ENCODE peak calls at places on chromosome 21, in seven cellular contexts. Z is lower leg skin, F is aorta, C is ACHN, H is B cell, A is fibroblast of mammary gland, J is epithelial cell of prostate. P is an unnamed sample.

GRCh38 chr21:25636727-25637126 is 2.3 kb upstream of the JAM2 start:
- DNase-seq in A (peak), H (no peak), C (no peak), Z (no peak), J (no peak), F (no peak), P (peak)

GRCh38 chr21:44952929-44953627 is 13.2 kb downstream of the SLX9 start:
- DNase-seq in A (no peak), H (no peak), C (no peak), J (no peak), Z (no peak), F (peak), P (no peak)

GRCh38 chr21:26070822-26071425 is 99.6 kb downstream of the APP start:
- DNase-seq in J (no peak), F (no peak), H (peak), C (peak), Z (no peak), A (peak), P (peak)

GRCh38 chr21:29365636-29366305 is 67.0 kb downstream of the BACH1 start:
- DNase-seq in C (no peak), A (no peak), F (no peak), H (no peak), J (no peak), Z (no peak), P (no peak)

GRCh38 chr21:45381865-45382697 is 22.9 kb upstream of the COL18A1 start:
- DNase-seq in H (no peak), F (peak), J (no peak), C (no peak), Z (peak), A (no peak), P (no peak)

GRCh38 chr21:16196521-16197208 is 466.9 kb downstream of the USP25 start:
- DNase-seq in Z (no peak), C (no peak), F (no peak), H (no peak), J (no peak), A (peak), P (peak)

GRCh38 chr21:21074305-21074704 is 76.1 kb downstream of the NCAM2 start:
- DNase-seq in J (no peak), C (no peak), Z (no peak), F (no peak), H (no peak), A (no peak), P (no peak)

GRCh38 chr21:44791993-44792392 is 9.6 kb downstream of the UBE2G2 start:
- DNase-seq in Z (no peak), F (no peak), H (no peak), J (no peak), C (no peak), A (no peak), P (no peak)

GRCh38 chr21:35102488-35103407 is 53.6 kb upstream of the RUNX1 start:
- DNase-seq in F (peak), A (no peak), H (peak), J (no peak), Z (peak), C (no peak), P (no peak)

GRCh38 chr21:45056505-45056904 is 17.9 kb upstream of the ADARB1 start:
- DNase-seq in Z (peak), A (no peak), F (no peak), C (no peak), H (no peak), J (no peak), P (no peak)

GRCh38 chr21:42448683-42449082 is 45.0 kb downstream of the UBASH3A start:
- DNase-seq in F (no peak), C (no peak), H (no peak), A (no peak), Z (no peak), J (no peak), P (no peak)

GRCh38 chr21:34021726-34022125 is 51.7 kb upstream of the MRPS6 start:
- DNase-seq in Z (no peak), J (no peak), F (no peak), A (no peak), H (no peak), C (no peak), P (no peak)

GRCh38 chr21:15638856-15639549 is 90.8 kb upstream of the USP25 start:
- DNase-seq in F (no peak), A (no peak), J (no peak), C (no peak), Z (no peak), H (no peak), P (no peak)

GRCh38 chr21:45420061-45420521 is 15.1 kb downstream of the COL18A1 start:
- DNase-seq in H (no peak), J (no peak), F (peak), Z (no peak), A (no peak), C (no peak), P (no peak)

GRCh38 chr21:46149205-46149901 is 6.0 kb downstream of the FTCD start:
- DNase-seq in Z (no peak), A (no peak), H (no peak), J (no peak), C (no peak), F (peak), P (no peak)

GRCh38 chr21:15874610-15875009 is 144.8 kb downstream of the USP25 start:
- DNase-seq in C (no peak), A (no peak), H (no peak), J (no peak), F (no peak), Z (no peak), P (no peak)

GRCh38 chr21:46409641-46410406 is 48.9 kb upstream of the DIP2A start:
- DNase-seq in H (no peak), J (no peak), F (no peak), A (no peak), C (no peak), Z (no peak), P (no peak)

GRCh38 chr21:34613679-34614442 is 1.1 kb downstream of the RCAN1 start:
- DNase-seq in H (peak), J (no peak), F (no peak), Z (peak), C (no peak), A (peak), P (peak)

P was measured in GM23248.